ENCODE peak calls at places on chromosomes 11 and 22, in four cellular contexts. One of them, this sample, is unnamed.

GRCh38 chr11:130118636-130119387 is 40.8 kb upstream of the ST14 start:
- DNase-seq in GM13976: no peak
- DNase-seq in GM19239: no peak
- DNase-seq in fibroblast of mammary gland: no peak
- DNase-seq in this sample: peak

GRCh38 chr11:45795379-45795778 is 9.6 kb upstream of the SLC35C1 start:
- DNase-seq in GM13976: no peak
- DNase-seq in fibroblast of mammary gland: no peak
- DNase-seq in GM19239: no peak
- DNase-seq in this sample: no peak

GRCh38 chr11:405323-405975 is 9.3 kb downstream of the SIGIRR start:
- DNase-seq in GM19239: no peak
- DNase-seq in GM13976: no peak
- DNase-seq in fibroblast of mammary gland: peak
- DNase-seq in this sample: no peak

GRCh38 chr11:130435671-130436070 is 7.3 kb upstream of the ADAMTS8 start:
- DNase-seq in GM13976: no peak
- DNase-seq in GM19239: no peak
- DNase-seq in fibroblast of mammary gland: peak
- DNase-seq in this sample: no peak

GRCh38 chr22:46726066-46726985 is 11.7 kb downstream of the CERK start:
- DNase-seq in fibroblast of mammary gland: peak
- DNase-seq in GM19239: no peak
- DNase-seq in GM13976: no peak
- DNase-seq in this sample: no peak

GRCh38 chr11:104352036-104352435 is 188.1 kb upstream of the PDGFD start:
- DNase-seq in fibroblast of mammary gland: no peak
- DNase-seq in GM13976: no peak
- DNase-seq in GM19239: no peak
- DNase-seq in this sample: no peak

GRCh38 chr11:109856958-109857357 is 236.2 kb upstream of the ZC3H12C start:
- DNase-seq in fibroblast of mammary gland: peak
- DNase-seq in GM19239: no peak
- DNase-seq in GM13976: no peak
- DNase-seq in this sample: no peak

GRCh38 chr22:44242946-44243724 is 62.4 kb downstream of the PARVG start:
- DNase-seq in GM13976: no peak
- DNase-seq in fibroblast of mammary gland: no peak
- DNase-seq in GM19239: no peak
- DNase-seq in this sample: no peak

GRCh38 chr11:45857834-45858492 is 10.7 kb downstream of the CRY2 start:
- DNase-seq in GM19239: no peak
- DNase-seq in GM13976: no peak
- DNase-seq in fibroblast of mammary gland: peak
- DNase-seq in this sample: no peak

GRCh38 chr22:47009304-47010101 is 247.1 kb downstream of the TBC1D22A start:
- DNase-seq in fibroblast of mammary gland: peak
- DNase-seq in GM13976: no peak
- DNase-seq in GM19239: no peak
- DNase-seq in this sample: no peak

GRCh38 chr11:46293616-46294015 is 16.2 kb downstream of the CREB3L1 start:
- DNase-seq in GM19239: no peak
- DNase-seq in GM13976: no peak
- DNase-seq in fibroblast of mammary gland: peak
- DNase-seq in this sample: no peak

GRCh38 chr22:20324139-20324516 is 4.3 kb upstream of the DGCR6L start:
- DNase-seq in GM13976: no peak
- DNase-seq in fibroblast of mammary gland: no peak
- DNase-seq in GM19239: no peak
- DNase-seq in this sample: no peak

GRCh38 chr22:45774016-45774670 is 102.5 kb downstream of the ATXN10 start:
- DNase-seq in GM19239: no peak
- DNase-seq in fibroblast of mammary gland: no peak
- DNase-seq in GM13976: no peak
- DNase-seq in this sample: no peak

GRCh38 chr11:92812841-92813240 is 156.6 kb upstream of the MTNR1B start:
- DNase-seq in fibroblast of mammary gland: no peak
- DNase-seq in GM19239: no peak
- DNase-seq in GM13976: no peak
- DNase-seq in this sample: no peak

GRCh38 chr22:24965822-24966626 is 13.5 kb downstream of the KIAA1671 start:
- DNase-seq in GM19239: no peak
- DNase-seq in fibroblast of mammary gland: no peak
- DNase-seq in GM13976: no peak
- DNase-seq in this sample: no peak

GRCh38 chr22:19826619-19826950 is 28.1 kb downstream of the GNB1L start:
- DNase-seq in fibroblast of mammary gland: no peak
- DNase-seq in GM19239: no peak
- DNase-seq in GM13976: no peak
- DNase-seq in this sample: no peak

GRCh38 chr11:61963282-61964057 is 4.0 kb downstream of the FTH1 start:
- DNase-seq in GM19239: no peak
- DNase-seq in fibroblast of mammary gland: peak
- DNase-seq in GM13976: no peak
- DNase-seq in this sample: peak

GRCh38 chr11:59523541-59523940 is 12.2 kb downstream of the OR4D9 start:
- DNase-seq in fibroblast of mammary gland: no peak
- DNase-seq in GM19239: no peak
- DNase-seq in GM13976: no peak
- DNase-seq in this sample: no peak